ENCODE peak calls at places on chromosomes 3 and 15, in five cellular contexts. Z is hypothalamus, B is kidney epithelial cell, J is NB4, V is RWPE1. H is an unnamed sample.

GRCh38 chr3:115251509-115251908 is 104.4 kb upstream of the ZBTB20 start:
- DNase-seq in Z (no peak), B (no peak), J (no peak), V (peak; percentile 19), H (no peak)

GRCh38 chr3:121654493-121655385 is 6.0 kb downstream of the HCLS1 start:
- DNase-seq in Z (no peak), B (no peak), J (no peak), V (no peak), H (no peak)

GRCh38 chr3:138673641-138674040 is 65.1 kb downstream of the FAIM start:
- DNase-seq in Z (no peak), B (no peak), J (no peak), V (no peak), H (peak; percentile 5)

GRCh38 chr15:64651573-64652260 is 123.7 kb downstream of the RBPMS2 start:
- DNase-seq in Z (no peak), B (no peak), J (no peak), V (no peak), H (no peak)

GRCh38 chr3:175041369-175041768 is 182.2 kb downstream of the NAALADL2 start:
- DNase-seq in Z (no peak), B (no peak), J (no peak), V (no peak), H (no peak)

GRCh38 chr15:62486041-62486440 is 321.0 kb upstream of the C2CD4B start:
- DNase-seq in Z (no peak), B (no peak), J (no peak), V (no peak), H (no peak)

GRCh38 chr15:72237286-72238224 is 6.6 kb upstream of the PKM start:
- DNase-seq in Z (no peak), B (peak; percentile 94), J (peak; percentile 95), V (peak; percentile 96), H (peak; percentile 91)

GRCh38 chr15:58736244-58736643 is 13.3 kb downstream of the ADAM10 start:
- DNase-seq in Z (no peak), B (no peak), J (no peak), V (no peak), H (no peak)

GRCh38 chr15:73922186-73923151 is 3.8 kb upstream of the LOXL1 start:
- DNase-seq in Z (no peak), B (no peak), J (peak; percentile 52), V (no peak), H (peak; percentile 90)

GRCh38 chr3:28050895-28051294 is 190.5 kb upstream of the CMC1 start:
- DNase-seq in Z (no peak), B (no peak), J (peak; percentile 52), V (peak; percentile 83), H (no peak)

GRCh38 chr3:26622634-26623408 is at the start of gene LRRC3B:
- DNase-seq in Z (no peak), B (no peak), J (no peak), V (no peak), H (no peak)

GRCh38 chr15:77226652-77227051 is 155.7 kb upstream of the TSPAN3 start:
- DNase-seq in Z (no peak), B (no peak), J (no peak), V (no peak), H (no peak)

GRCh38 chr3:149969110-149969944 is 1.4 kb downstream of the PFN2 start:
- DNase-seq in Z (no peak), B (no peak), J (no peak), V (peak; percentile 63), H (peak; percentile 49)

GRCh38 chr3:119973276-119973675 is 121.0 kb downstream of the GSK3B start:
- DNase-seq in Z (no peak), B (peak; percentile 2), J (no peak), V (no peak), H (no peak)

GRCh38 chr3:139476348-139476747 is at the start of gene RBP2:
- DNase-seq in Z (no peak), B (no peak), J (no peak), V (no peak), H (no peak)

GRCh38 chr3:123552095-123552714 is 32.6 kb downstream of the HACD2 start:
- DNase-seq in Z (no peak), B (no peak), J (peak; percentile 7), V (peak; percentile 30), H (no peak)

GRCh38 chr3:192745150-192745549 is 17.8 kb upstream of the FGF12 start:
- DNase-seq in Z (no peak), B (no peak), J (no peak), V (no peak), H (no peak)